ENCODE peak calls at places on chromosomes 13 and 19, in four cellular contexts. O, M, R and W are unnamed samples.

GRCh38 chr19:33379151-33379829 is 5.8 kb downstream of the CEBPG start:
- DNase-seq in O (no peak), M (no peak), R (no peak), W (no peak)

GRCh38 chr19:290539-291521 is at the start of gene PLPP2:
- DNase-seq in O (peak), M (no peak), R (peak), W (peak)

GRCh38 chr19:8075158-8076086 is 22.9 kb downstream of the CCL25 start:
- DNase-seq in O (no peak), M (no peak), R (no peak), W (peak)

GRCh38 chr19:35063940-35064818 is 22.7 kb downstream of the HPN start:
- DNase-seq in O (peak), M (peak), R (no peak), W (no peak)

GRCh38 chr19:48881741-48882657 is 9.8 kb downstream of the PPP1R15A start:
- DNase-seq in O (peak), M (no peak), R (no peak), W (no peak)

GRCh38 chr19:9060559-9061340 is 26.1 kb upstream of the OR1M1 start:
- DNase-seq in O (no peak), M (no peak), R (peak), W (no peak)

GRCh38 chr13:97020689-97021240 is 26.5 kb upstream of the OXGR1 start:
- DNase-seq in O (no peak), M (no peak), R (no peak), W (no peak)

GRCh38 chr19:10727599-10728250 is 9.8 kb downstream of the DNM2 start:
- DNase-seq in O (no peak), M (no peak), R (no peak), W (no peak)

GRCh38 chr19:40559394-40559793 is 17.3 kb upstream of the SHKBP1 start:
- DNase-seq in O (no peak), M (no peak), R (no peak), W (no peak)

GRCh38 chr13:100630564-100630963 is 42.0 kb upstream of the GGACT start:
- DNase-seq in O (no peak), M (no peak), R (no peak), W (no peak)

GRCh38 chr13:30371649-30372265 is 50.5 kb upstream of the UBE2L5 start:
- DNase-seq in O (peak), M (peak), R (no peak), W (no peak)

GRCh38 chr19:48274173-48274572 is 4.3 kb downstream of the ZNF114 start:
- DNase-seq in O (no peak), M (peak), R (no peak), W (no peak)

GRCh38 chr19:16384688-16385087 is 60.1 kb downstream of the KLF2 start:
- DNase-seq in O (no peak), M (no peak), R (no peak), W (no peak)

GRCh38 chr13:94056362-94056990 is 423.0 kb downstream of the DCT start:
- DNase-seq in O (no peak), M (peak), R (no peak), W (no peak)

GRCh38 chr13:44300895-44301638 is 72.6 kb upstream of the SERP2 start:
- DNase-seq in O (peak), M (peak), R (no peak), W (no peak)

GRCh38 chr19:41001243-41001971 is 10.3 kb downstream of the CYP2B6 start:
- DNase-seq in O (peak), M (no peak), R (peak), W (no peak)

GRCh38 chr19:34963531-34964406 is at the start of gene ZNF792:
- DNase-seq in O (peak), M (peak), R (peak), W (peak)

GRCh38 chr13:92994056-92994455 is 232.6 kb upstream of the GPC6 start:
- DNase-seq in O (no peak), M (peak), R (no peak), W (no peak)

GRCh38 chr13:113746671-113747070 is 12.4 kb upstream of the TMEM255B start:
- DNase-seq in O (no peak), M (no peak), R (no peak), W (peak)

GRCh38 chr13:46633416-46633815 is 80.4 kb downstream of the LRCH1 start:
- DNase-seq in O (peak), M (peak), R (no peak), W (no peak)

GRCh38 chr13:90427322-90428272 is 919.9 kb upstream of the MIR17HG start:
- DNase-seq in O (no peak), M (no peak), R (no peak), W (peak)

GRCh38 chr13:20306039-20306438 is 73.9 kb upstream of the GJB6 start:
- DNase-seq in O (no peak), M (no peak), R (no peak), W (no peak)

GRCh38 chr19:7455600-7456296 is 33.1 kb downstream of the PEX11G start:
- DNase-seq in O (no peak), M (no peak), R (no peak), W (no peak)

GRCh38 chr19:771332-771785 is 20.4 kb downstream of the MISP start:
- DNase-seq in O (peak), M (peak), R (peak), W (peak)

GRCh38 chr13:38180100-38180499 is 169.6 kb upstream of the UFM1 start:
- DNase-seq in O (no peak), M (peak), R (no peak), W (no peak)

GRCh38 chr13:111662451-111662850 is 342.0 kb downstream of the TEX29 start:
- DNase-seq in O (no peak), M (no peak), R (no peak), W (no peak)

GRCh38 chr19:9808855-9809646 is 9.8 kb downstream of the FBXL12 start:
- DNase-seq in O (no peak), M (no peak), R (no peak), W (no peak)

GRCh38 chr19:10214784-10215183 is 16.3 kb downstream of the S1PR2 start:
- DNase-seq in O (no peak), M (peak), R (no peak), W (no peak)

GRCh38 chr19:49766007-49766937 is 529 bp upstream of the AP2A1 start:
- DNase-seq in O (peak), M (peak), R (peak), W (peak)

GRCh38 chr13:44402902-44403719 is 29.5 kb downstream of the SERP2 start:
- DNase-seq in O (no peak), M (no peak), R (no peak), W (no peak)

GRCh38 chr19:55485439-55486011 is 537 bp downstream of the NAT14 start:
- DNase-seq in O (no peak), M (no peak), R (no peak), W (no peak)

GRCh38 chr19:31139871-31140505 is 209.2 kb downstream of the TSHZ3 start:
- DNase-seq in O (peak), M (peak), R (no peak), W (no peak)

GRCh38 chr19:17614476-17614875 is 59.0 kb downstream of the COLGALT1 start:
- DNase-seq in O (no peak), M (no peak), R (no peak), W (no peak)

GRCh38 chr19:46637224-46637623 is 1.2 kb upstream of the GNG8 start:
- DNase-seq in O (no peak), M (no peak), R (no peak), W (no peak)

GRCh38 chr19:29860492-29860891 is 48.7 kb downstream of the CCNE1 start:
- DNase-seq in O (peak), M (no peak), R (peak), W (no peak)

GRCh38 chr19:32222594-32222993 is 122.8 kb upstream of the ZNF507 start:
- DNase-seq in O (no peak), M (no peak), R (no peak), W (no peak)

GRCh38 chr19:10892256-10892655 is 20.9 kb downstream of the CARM1 start:
- DNase-seq in O (no peak), M (no peak), R (no peak), W (no peak)

GRCh38 chr19:45955905-45956608 is 17.6 kb downstream of the NOVA2 start:
- DNase-seq in O (peak), M (peak), R (no peak), W (peak)

GRCh38 chr19:49983645-49984229 is 22.8 kb upstream of the SIGLEC11 start:
- DNase-seq in O (peak), M (peak), R (peak), W (peak)

DNA sequence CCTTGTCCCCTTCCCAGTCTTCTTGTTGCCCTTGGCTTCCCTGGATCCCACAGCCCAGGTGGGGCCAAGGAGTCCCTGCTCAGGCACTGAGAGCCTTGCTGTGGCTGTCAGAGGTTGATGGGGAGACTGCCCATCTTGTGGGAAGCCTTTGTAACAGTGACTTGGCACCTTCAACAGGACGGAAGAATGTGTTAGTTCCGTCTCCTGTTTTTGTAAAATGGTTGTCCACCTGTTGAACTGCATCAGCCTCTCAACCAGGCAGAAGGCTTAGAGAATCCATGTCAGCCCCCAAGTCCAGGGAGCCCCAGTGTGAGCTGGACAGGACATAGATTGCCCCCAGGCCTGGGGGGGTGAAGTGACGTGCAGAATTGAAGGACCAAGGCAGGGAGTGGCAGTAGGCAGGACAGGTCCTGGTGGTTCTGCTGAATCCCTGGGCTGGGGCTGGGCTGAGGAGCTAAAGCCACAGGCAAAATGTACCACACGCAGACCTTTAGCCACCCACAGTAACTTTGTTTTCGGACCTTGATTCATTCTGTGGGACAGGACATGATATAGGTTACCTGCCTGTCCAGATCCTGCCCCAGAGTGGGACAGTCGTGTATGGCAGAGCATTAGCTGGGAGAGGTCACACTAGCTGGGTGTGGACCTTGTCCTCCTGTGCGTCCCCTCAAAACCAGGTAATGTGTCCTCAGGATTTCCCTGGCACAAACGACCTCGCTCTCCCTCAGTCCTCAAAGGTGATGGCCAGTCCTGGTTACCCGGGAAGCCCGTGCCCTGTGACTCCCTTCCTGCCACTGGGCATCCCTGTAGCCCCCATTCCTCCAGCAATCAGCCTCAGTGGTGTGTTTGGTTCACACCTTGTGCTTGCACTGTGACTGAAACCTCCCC is 47.0 kb downstream of the GATAD2A start:
- DNase-seq in O (no peak), M (no peak), R (no peak), W (no peak)
- TF ChIP-seq RCOR1 in O (no peak), M (no peak), R (no peak), W (no peak)

GRCh38 chr19:42074513-42075363 is 1.2 kb upstream of the ZNF574 start:
- DNase-seq in O (peak), M (no peak), R (peak), W (peak)

GRCh38 chr19:42076375-42076944 is 494 bp downstream of the ZNF574 start:
- DNase-seq in O (no peak), M (no peak), R (no peak), W (no peak)

GRCh38 chr19:42075364-42075615 is 676 bp upstream of the ZNF574 start:
- DNase-seq in O (no peak), M (no peak), R (no peak), W (no peak)

GRCh38 chr19:42078058-42078457 is 2.1 kb downstream of the ZNF574 start:
- DNase-seq in O (no peak), M (no peak), R (no peak), W (no peak)

GRCh38 chr19:42075616-42076374 is at the start of gene ZNF574:
- DNase-seq in O (peak), M (peak), R (peak), W (peak)
- TF ChIP-seq RCOR1 in O (no peak), M (no peak), R (no peak), W (no peak)

GRCh38 chr19:13621413-13621812 is 115.1 kb upstream of the CACNA1A start:
- DNase-seq in O (peak), M (peak), R (peak), W (no peak)
- TF ChIP-seq RCOR1 in O (no peak), M (peak), R (no peak), W (no peak)

DNA sequence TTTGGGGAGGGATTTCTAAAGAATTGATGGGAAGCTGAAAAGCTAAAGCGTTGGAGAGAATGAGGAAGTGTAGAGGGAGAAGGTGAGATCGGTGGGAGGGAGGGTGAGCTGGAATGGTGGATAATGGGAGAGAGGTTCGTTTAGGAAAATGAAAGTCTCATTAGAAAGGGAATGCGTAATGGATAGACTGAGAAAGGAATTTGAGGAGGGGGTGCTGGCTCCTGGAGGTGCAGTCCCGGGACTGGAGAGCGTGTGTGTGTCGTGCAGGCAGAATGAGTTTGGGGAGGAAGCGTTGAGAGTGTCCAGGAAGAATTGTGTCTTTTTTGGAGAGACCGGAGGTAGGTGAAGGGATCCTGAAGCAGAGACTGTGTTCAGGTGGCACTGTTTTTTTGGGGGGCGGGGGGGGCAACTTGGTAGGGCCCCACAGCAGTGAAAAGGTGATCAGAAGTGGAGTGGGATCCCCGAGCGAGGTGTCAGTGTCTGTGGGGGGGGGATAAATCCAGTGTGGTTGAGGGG is 1.4 kb downstream of the ACTN4 start:
- DNase-seq in O (no peak), M (no peak), R (no peak), W (no peak)
- TF ChIP-seq RCOR1 in O (no peak), M (no peak), R (no peak), W (no peak)

DNA sequence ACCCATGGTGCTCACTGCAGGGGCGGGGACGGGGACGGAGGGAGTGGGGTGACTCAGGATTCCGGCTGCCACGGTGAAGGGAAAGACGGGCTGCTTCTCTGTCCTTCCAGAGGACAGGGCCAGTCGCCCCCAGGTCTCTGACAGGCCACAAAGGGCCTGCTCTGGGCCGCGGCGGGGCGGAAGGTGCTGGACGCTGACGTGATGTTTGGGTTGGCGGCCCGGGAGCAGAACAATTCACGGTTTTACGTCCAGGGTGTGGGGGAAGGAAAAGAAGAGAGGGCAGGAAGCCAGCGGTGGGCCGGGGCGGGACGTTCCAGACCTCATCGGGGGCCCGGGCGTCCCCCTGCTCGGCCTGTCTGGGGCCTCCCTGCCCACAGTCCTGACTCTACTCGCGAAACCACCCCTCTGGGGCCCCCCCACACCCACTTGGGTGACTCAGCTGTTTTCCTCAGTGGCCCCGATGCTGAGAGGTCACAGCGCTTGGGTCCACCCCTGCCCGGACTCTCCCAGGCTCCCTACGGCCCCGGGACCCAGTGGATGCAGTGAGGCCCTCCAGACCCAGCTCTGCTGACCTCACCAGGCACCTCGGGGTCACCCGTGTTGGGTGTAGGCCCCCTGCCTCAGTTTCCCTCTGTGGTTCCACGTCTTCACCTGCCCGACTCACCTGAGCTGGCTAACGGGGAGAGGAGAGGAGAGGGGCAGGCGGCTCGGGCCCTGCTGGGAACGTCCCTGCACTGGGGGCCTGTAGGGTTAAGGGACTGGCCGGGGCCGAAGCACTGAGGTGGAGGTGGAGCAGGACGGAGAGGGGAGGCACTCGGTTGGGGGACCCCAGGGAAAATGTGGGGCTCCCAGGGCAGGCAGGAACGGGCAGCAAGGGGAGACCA is 29.2 kb downstream of the PIP5K1C start:
- DNase-seq in O (no peak), M (peak), R (peak), W (no peak)
- TF ChIP-seq RCOR1 in O (no peak), M (no peak), R (no peak), W (no peak)